ENCODE peak calls at places on chromosome 17, in eight cellular contexts. One of them, this sample, is unnamed.

GRCh38 chr17:81561494-81561885 is 9.3 kb upstream of the FAAP100 start:
- DNase-seq in endothelial cell: no peak
- DNase-seq in caudate nucleus: no peak
- DNase-seq in NCI-H446 treated with DMSO at 0.1 percent for 48 hours: no peak
- DNase-seq in AG10803: no peak
- DNase-seq in COR-L47: no peak
- DNase-seq in NCI-H1092: no peak
- DNase-seq in cardiac muscle cell: no peak
- DNase-seq in this sample: no peak

GRCh38 chr17:67151717-67152116 is 93.3 kb downstream of the HELZ start:
- DNase-seq in endothelial cell: no peak
- DNase-seq in NCI-H1092: no peak
- DNase-seq in NCI-H446 treated with DMSO at 0.1 percent for 48 hours: no peak
- DNase-seq in cardiac muscle cell: no peak
- DNase-seq in caudate nucleus: no peak
- DNase-seq in COR-L47: no peak
- DNase-seq in AG10803: peak
- DNase-seq in this sample: no peak

GRCh38 chr17:3687949-3688614 is 7.9 kb downstream of the P2RX5 start:
- DNase-seq in NCI-H446 treated with DMSO at 0.1 percent for 48 hours: no peak
- DNase-seq in AG10803: no peak
- DNase-seq in COR-L47: no peak
- DNase-seq in endothelial cell: no peak
- DNase-seq in cardiac muscle cell: peak
- DNase-seq in caudate nucleus: no peak
- DNase-seq in NCI-H1092: no peak
- DNase-seq in this sample: no peak

GRCh38 chr17:4949321-4950074 is 1.2 kb upstream of the PFN1 start:
- DNase-seq in caudate nucleus: peak
- DNase-seq in AG10803: peak
- DNase-seq in endothelial cell: peak
- DNase-seq in NCI-H446 treated with DMSO at 0.1 percent for 48 hours: no peak
- DNase-seq in COR-L47: no peak
- DNase-seq in cardiac muscle cell: peak
- DNase-seq in NCI-H1092: no peak
- DNase-seq in this sample: peak

GRCh38 chr17:83195330-83196087 is 116.1 kb downstream of the METRNL start:
- DNase-seq in AG10803: peak
- DNase-seq in COR-L47: no peak
- DNase-seq in caudate nucleus: peak
- DNase-seq in endothelial cell: no peak
- DNase-seq in NCI-H446 treated with DMSO at 0.1 percent for 48 hours: no peak
- DNase-seq in NCI-H1092: no peak
- DNase-seq in cardiac muscle cell: no peak
- DNase-seq in this sample: peak

GRCh38 chr17:37450090-37450489 is 39.6 kb upstream of the DUSP14 start:
- DNase-seq in COR-L47: no peak
- DNase-seq in cardiac muscle cell: no peak
- DNase-seq in NCI-H1092: no peak
- DNase-seq in NCI-H446 treated with DMSO at 0.1 percent for 48 hours: no peak
- DNase-seq in caudate nucleus: no peak
- DNase-seq in endothelial cell: no peak
- DNase-seq in AG10803: no peak
- DNase-seq in this sample: no peak

GRCh38 chr17:51611585-51611984 is 351.2 kb downstream of the UTP18 start:
- DNase-seq in endothelial cell: peak
- DNase-seq in cardiac muscle cell: no peak
- DNase-seq in COR-L47: no peak
- DNase-seq in NCI-H446 treated with DMSO at 0.1 percent for 48 hours: no peak
- DNase-seq in AG10803: no peak
- DNase-seq in NCI-H1092: no peak
- DNase-seq in caudate nucleus: no peak
- DNase-seq in this sample: no peak

GRCh38 chr17:74459622-74460021 is 6.8 kb upstream of the CD300A start:
- DNase-seq in AG10803: no peak
- DNase-seq in caudate nucleus: no peak
- DNase-seq in endothelial cell: no peak
- DNase-seq in NCI-H1092: no peak
- DNase-seq in NCI-H446 treated with DMSO at 0.1 percent for 48 hours: no peak
- DNase-seq in cardiac muscle cell: no peak
- DNase-seq in COR-L47: no peak
- DNase-seq in this sample: no peak

GRCh38 chr17:28741358-28742349 is 2.2 kb upstream of the TRAF4 start:
- DNase-seq in caudate nucleus: no peak
- DNase-seq in NCI-H1092: no peak
- DNase-seq in endothelial cell: no peak
- DNase-seq in COR-L47: no peak
- DNase-seq in AG10803: no peak
- DNase-seq in NCI-H446 treated with DMSO at 0.1 percent for 48 hours: no peak
- DNase-seq in cardiac muscle cell: no peak
- DNase-seq in this sample: no peak

GRCh38 chr17:49951362-49952080 is 17.5 kb upstream of the DLX4 start:
- DNase-seq in cardiac muscle cell: no peak
- DNase-seq in NCI-H1092: no peak
- DNase-seq in NCI-H446 treated with DMSO at 0.1 percent for 48 hours: no peak
- DNase-seq in endothelial cell: no peak
- DNase-seq in AG10803: no peak
- DNase-seq in COR-L47: no peak
- DNase-seq in caudate nucleus: no peak
- DNase-seq in this sample: no peak

GRCh38 chr17:30555942-30556341 is 78.7 kb downstream of the GOSR1 start:
- DNase-seq in COR-L47: no peak
- DNase-seq in endothelial cell: no peak
- DNase-seq in cardiac muscle cell: no peak
- DNase-seq in AG10803: no peak
- DNase-seq in NCI-H1092: no peak
- DNase-seq in NCI-H446 treated with DMSO at 0.1 percent for 48 hours: no peak
- DNase-seq in caudate nucleus: no peak
- DNase-seq in this sample: no peak

GRCh38 chr17:66040402-66040801 is 151.5 kb downstream of the CEP112 start:
- DNase-seq in NCI-H1092: no peak
- DNase-seq in AG10803: no peak
- DNase-seq in caudate nucleus: no peak
- DNase-seq in endothelial cell: no peak
- DNase-seq in cardiac muscle cell: no peak
- DNase-seq in NCI-H446 treated with DMSO at 0.1 percent for 48 hours: no peak
- DNase-seq in COR-L47: no peak
- DNase-seq in this sample: no peak

GRCh38 chr17:1697681-1698080 is 12.5 kb downstream of the TLCD2 start:
- DNase-seq in NCI-H446 treated with DMSO at 0.1 percent for 48 hours: no peak
- DNase-seq in endothelial cell: no peak
- DNase-seq in NCI-H1092: no peak
- DNase-seq in caudate nucleus: no peak
- DNase-seq in cardiac muscle cell: no peak
- DNase-seq in AG10803: no peak
- DNase-seq in COR-L47: no peak
- DNase-seq in this sample: no peak

GRCh38 chr17:20189322-20189721 is 180.2 kb downstream of the SPECC1 start:
- DNase-seq in cardiac muscle cell: peak
- DNase-seq in caudate nucleus: peak
- DNase-seq in AG10803: no peak
- DNase-seq in NCI-H1092: no peak
- DNase-seq in COR-L47: no peak
- DNase-seq in endothelial cell: no peak
- DNase-seq in NCI-H446 treated with DMSO at 0.1 percent for 48 hours: peak
- DNase-seq in this sample: peak

GRCh38 chr17:60392845-60393702 is 1.1 kb upstream of the USP32 start:
- DNase-seq in COR-L47: peak
- DNase-seq in cardiac muscle cell: peak
- DNase-seq in NCI-H1092: peak
- DNase-seq in AG10803: peak
- DNase-seq in endothelial cell: peak
- DNase-seq in NCI-H446 treated with DMSO at 0.1 percent for 48 hours: peak
- DNase-seq in caudate nucleus: peak
- DNase-seq in this sample: peak

GRCh38 chr17:30104575-30105339 is 11.9 kb upstream of the NSRP1 start:
- DNase-seq in cardiac muscle cell: peak
- DNase-seq in NCI-H1092: peak
- DNase-seq in endothelial cell: peak
- DNase-seq in NCI-H446 treated with DMSO at 0.1 percent for 48 hours: peak
- DNase-seq in caudate nucleus: peak
- DNase-seq in AG10803: peak
- DNase-seq in COR-L47: peak
- DNase-seq in this sample: peak

GRCh38 chr17:39145143-39145542 is 6.3 kb downstream of the PLXDC1 start:
- DNase-seq in NCI-H446 treated with DMSO at 0.1 percent for 48 hours: no peak
- DNase-seq in NCI-H1092: no peak
- DNase-seq in AG10803: no peak
- DNase-seq in caudate nucleus: no peak
- DNase-seq in COR-L47: no peak
- DNase-seq in cardiac muscle cell: no peak
- DNase-seq in endothelial cell: no peak
- DNase-seq in this sample: no peak

GRCh38 chr17:3843935-3844516 is 2.0 kb downstream of the NCBP3 start:
- DNase-seq in cardiac muscle cell: peak
- DNase-seq in COR-L47: no peak
- DNase-seq in caudate nucleus: no peak
- DNase-seq in NCI-H1092: no peak
- DNase-seq in NCI-H446 treated with DMSO at 0.1 percent for 48 hours: no peak
- DNase-seq in AG10803: peak
- DNase-seq in endothelial cell: peak
- DNase-seq in this sample: no peak

GRCh38 chr17:16512011-16512410 is 20.0 kb upstream of the LRRC75A start:
- DNase-seq in NCI-H446 treated with DMSO at 0.1 percent for 48 hours: no peak
- DNase-seq in COR-L47: peak
- DNase-seq in NCI-H1092: peak
- DNase-seq in AG10803: no peak
- DNase-seq in endothelial cell: no peak
- DNase-seq in cardiac muscle cell: no peak
- DNase-seq in caudate nucleus: no peak
- DNase-seq in this sample: no peak

GRCh38 chr17:74663566-74663965 is 40.0 kb upstream of the CD300E start:
- DNase-seq in COR-L47: no peak
- DNase-seq in NCI-H1092: no peak
- DNase-seq in NCI-H446 treated with DMSO at 0.1 percent for 48 hours: no peak
- DNase-seq in caudate nucleus: no peak
- DNase-seq in cardiac muscle cell: no peak
- DNase-seq in endothelial cell: no peak
- DNase-seq in AG10803: peak
- DNase-seq in this sample: no peak

GRCh38 chr17:58960068-58960467 is 146.6 kb downstream of the TRIM37 start:
- DNase-seq in cardiac muscle cell: peak
- DNase-seq in NCI-H1092: no peak
- DNase-seq in NCI-H446 treated with DMSO at 0.1 percent for 48 hours: peak
- DNase-seq in caudate nucleus: no peak
- DNase-seq in endothelial cell: no peak
- DNase-seq in COR-L47: peak
- DNase-seq in AG10803: peak
- DNase-seq in this sample: no peak

GRCh38 chr17:39152134-39152884 is 872 bp upstream of the PLXDC1 start:
- DNase-seq in cardiac muscle cell: peak
- DNase-seq in AG10803: no peak
- DNase-seq in COR-L47: no peak
- DNase-seq in NCI-H1092: no peak
- DNase-seq in caudate nucleus: peak
- DNase-seq in endothelial cell: peak
- DNase-seq in NCI-H446 treated with DMSO at 0.1 percent for 48 hours: no peak
- DNase-seq in this sample: no peak

GRCh38 chr17:41491476-41491875 is 1.8 kb upstream of the KRT36 start:
- DNase-seq in NCI-H446 treated with DMSO at 0.1 percent for 48 hours: no peak
- DNase-seq in endothelial cell: no peak
- DNase-seq in NCI-H1092: no peak
- DNase-seq in AG10803: no peak
- DNase-seq in cardiac muscle cell: no peak
- DNase-seq in caudate nucleus: no peak
- DNase-seq in COR-L47: no peak
- DNase-seq in this sample: no peak

GRCh38 chr17:7687072-7687907 is at the start of gene TP53:
- DNase-seq in endothelial cell: peak
- DNase-seq in caudate nucleus: peak
- DNase-seq in COR-L47: peak
- DNase-seq in AG10803: peak
- DNase-seq in cardiac muscle cell: peak
- DNase-seq in NCI-H1092: peak
- DNase-seq in NCI-H446 treated with DMSO at 0.1 percent for 48 hours: peak
- DNase-seq in this sample: peak

GRCh38 chr17:8832711-8833352 is 33.7 kb upstream of the MFSD6L start:
- DNase-seq in AG10803: no peak
- DNase-seq in endothelial cell: peak
- DNase-seq in NCI-H1092: no peak
- DNase-seq in NCI-H446 treated with DMSO at 0.1 percent for 48 hours: no peak
- DNase-seq in cardiac muscle cell: peak
- DNase-seq in caudate nucleus: no peak
- DNase-seq in COR-L47: no peak
- DNase-seq in this sample: no peak

GRCh38 chr17:35236821-35237220 is 6.1 kb upstream of the SLFN5 start:
- DNase-seq in NCI-H446 treated with DMSO at 0.1 percent for 48 hours: no peak
- DNase-seq in NCI-H1092: no peak
- DNase-seq in cardiac muscle cell: no peak
- DNase-seq in COR-L47: no peak
- DNase-seq in endothelial cell: no peak
- DNase-seq in caudate nucleus: no peak
- DNase-seq in AG10803: peak
- DNase-seq in this sample: no peak

GRCh38 chr17:2796164-2797140 is at the start of gene RAP1GAP2:
- DNase-seq in COR-L47: no peak
- DNase-seq in AG10803: no peak
- DNase-seq in cardiac muscle cell: no peak
- DNase-seq in endothelial cell: no peak
- DNase-seq in NCI-H446 treated with DMSO at 0.1 percent for 48 hours: no peak
- DNase-seq in caudate nucleus: no peak
- DNase-seq in NCI-H1092: no peak
- DNase-seq in this sample: no peak

GRCh38 chr17:57107498-57108101 is 22.6 kb downstream of the AKAP1 start:
- DNase-seq in NCI-H446 treated with DMSO at 0.1 percent for 48 hours: no peak
- DNase-seq in AG10803: no peak
- DNase-seq in COR-L47: no peak
- DNase-seq in cardiac muscle cell: peak
- DNase-seq in NCI-H1092: no peak
- DNase-seq in endothelial cell: no peak
- DNase-seq in caudate nucleus: no peak
- DNase-seq in this sample: no peak

GRCh38 chr17:79406316-79406715 is 204.5 kb downstream of the RBFOX3 start:
- DNase-seq in COR-L47: peak
- DNase-seq in caudate nucleus: no peak
- DNase-seq in endothelial cell: no peak
- DNase-seq in AG10803: no peak
- DNase-seq in NCI-H1092: no peak
- DNase-seq in cardiac muscle cell: no peak
- DNase-seq in NCI-H446 treated with DMSO at 0.1 percent for 48 hours: no peak
- DNase-seq in this sample: no peak

GRCh38 chr17:58005031-58005727 is 1.9 kb downstream of the SRSF1 start:
- DNase-seq in caudate nucleus: no peak
- DNase-seq in NCI-H1092: no peak
- DNase-seq in cardiac muscle cell: no peak
- DNase-seq in endothelial cell: no peak
- DNase-seq in NCI-H446 treated with DMSO at 0.1 percent for 48 hours: no peak
- DNase-seq in AG10803: no peak
- DNase-seq in COR-L47: no peak
- DNase-seq in this sample: no peak

GRCh38 chr17:32445075-32445427 is 741 bp downstream of the PSMD11 start:
- DNase-seq in NCI-H1092: no peak
- DNase-seq in NCI-H446 treated with DMSO at 0.1 percent for 48 hours: no peak
- DNase-seq in caudate nucleus: peak
- DNase-seq in endothelial cell: no peak
- DNase-seq in COR-L47: no peak
- DNase-seq in AG10803: peak
- DNase-seq in cardiac muscle cell: peak
- DNase-seq in this sample: no peak

GRCh38 chr17:5788266-5788900 is 204.1 kb upstream of the NLRP1 start:
- DNase-seq in COR-L47: no peak
- DNase-seq in cardiac muscle cell: no peak
- DNase-seq in AG10803: no peak
- DNase-seq in caudate nucleus: no peak
- DNase-seq in NCI-H446 treated with DMSO at 0.1 percent for 48 hours: no peak
- DNase-seq in NCI-H1092: no peak
- DNase-seq in endothelial cell: no peak
- DNase-seq in this sample: no peak

GRCh38 chr17:1091885-1092284 is 87.9 kb downstream of the ABR start:
- DNase-seq in caudate nucleus: no peak
- DNase-seq in cardiac muscle cell: no peak
- DNase-seq in AG10803: no peak
- DNase-seq in endothelial cell: no peak
- DNase-seq in NCI-H1092: no peak
- DNase-seq in COR-L47: no peak
- DNase-seq in NCI-H446 treated with DMSO at 0.1 percent for 48 hours: no peak
- DNase-seq in this sample: no peak

GRCh38 chr17:34503804-34504203 is 75.6 kb upstream of the TMEM132E start:
- DNase-seq in COR-L47: no peak
- DNase-seq in AG10803: no peak
- DNase-seq in NCI-H1092: no peak
- DNase-seq in cardiac muscle cell: no peak
- DNase-seq in endothelial cell: no peak
- DNase-seq in caudate nucleus: peak
- DNase-seq in NCI-H446 treated with DMSO at 0.1 percent for 48 hours: no peak
- DNase-seq in this sample: peak